ENCODE peak calls at places on chromosomes 7 and 10, in five cellular contexts. D is right atrium auricular region, U is GM06990, H is BJ, B is fibroblast of mammary gland. Z is an unnamed sample.
A peak's percentile ranks its signal among the peaks of the same experiment; 100 is the strongest.

GRCh38 chr10:119539359-119539651 is 3.2 kb downstream of the RGS10 start:
- DNase-seq in U (peak; percentile 43), D (no peak), B (no peak), H (no peak), Z (no peak)

GRCh38 chr7:106246941-106247826 is 37.6 kb downstream of the NAMPT start:
- DNase-seq in B (no peak), H (no peak), U (no peak), D (no peak), Z (no peak)

GRCh38 chr7:23218196-23218595 is 28.4 kb upstream of the GPNMB start:
- DNase-seq in D (no peak), U (no peak), H (no peak), B (no peak), Z (peak; percentile 44)

GRCh38 chr10:88791924-88792323 is 10.6 kb upstream of the LIPM start:
- DNase-seq in B (peak; percentile 22), H (no peak), D (no peak), U (no peak), Z (no peak)

GRCh38 chr7:87344446-87344845 is 1.0 kb upstream of the CROT start:
- DNase-seq in D (no peak), H (no peak), B (no peak), U (no peak), Z (no peak)

GRCh38 chr7:122802211-122802833 is 83.9 kb downstream of the CADPS2 start:
- DNase-seq in U (no peak), B (no peak), D (no peak), H (no peak), Z (no peak)

GRCh38 chr7:26705567-26705966 is 158.8 kb downstream of the SKAP2 start:
- DNase-seq in B (peak; percentile 98), D (no peak), H (peak; percentile 80), U (no peak), Z (no peak)

GRCh38 chr10:126239844-126240243 is 148.4 kb downstream of the ADAM12 start:
- DNase-seq in U (no peak), H (no peak), B (no peak), D (peak; percentile 40), Z (no peak)

GRCh38 chr7:150515752-150516151 is 1.1 kb downstream of the GIMAP7 start:
- DNase-seq in H (no peak), D (no peak), B (no peak), U (no peak), Z (no peak)

GRCh38 chr7:94052398-94053180 is 48.4 kb upstream of the BET1 start:
- DNase-seq in D (no peak), H (no peak), B (no peak), U (no peak), Z (no peak)

GRCh38 chr10:61897671-61898434 is 3.6 kb upstream of the ARID5B start:
- DNase-seq in D (peak; percentile 80), H (no peak), U (no peak), B (peak; percentile 57), Z (no peak)

GRCh38 chr7:72924748-72925545 is at the start of gene POM121:
- DNase-seq in B (peak; percentile 84), D (peak; percentile 85), H (peak; percentile 25), U (peak; percentile 95), Z (peak; percentile 94)

GRCh38 chr10:63027533-63027932 is 105.6 kb upstream of the NRBF2 start:
- DNase-seq in B (no peak), U (no peak), H (no peak), D (no peak), Z (no peak)

GRCh38 chr7:85695041-85695990 is 508.5 kb upstream of the SEMA3D start:
- DNase-seq in D (no peak), B (no peak), U (no peak), H (no peak), Z (no peak)

GRCh38 chr10:127899766-127900382 is 7.0 kb upstream of the PTPRE start:
- DNase-seq in H (no peak), D (no peak), U (no peak), B (peak; percentile 41), Z (peak; percentile 11)

GRCh38 chr7:134784251-134785049 is 5.0 kb downstream of the CALD1 start:
- DNase-seq in U (no peak), B (no peak), D (no peak), H (no peak), Z (no peak)

GRCh38 chr10:29784175-29784773 is 149.5 kb upstream of the SVIL start:
- DNase-seq in B (peak; percentile 100), D (peak; percentile 83), H (peak; percentile 100), U (no peak), Z (peak; percentile 92)

GRCh38 chr10:48533540-48533939 is 71.3 kb downstream of the ARHGAP22 start:
- DNase-seq in U (no peak), B (no peak), H (no peak), D (no peak), Z (no peak)

GRCh38 chr10:86693721-86694369 is 25.5 kb downstream of the LDB3 start:
- DNase-seq in B (peak; percentile 57), U (no peak), D (peak; percentile 77), H (peak; percentile 29), Z (no peak)

GRCh38 chr7:157389951-157390730 is 53.3 kb downstream of the DNAJB6 start:
- DNase-seq in B (peak; percentile 71), U (no peak), H (no peak), D (no peak), Z (no peak)

GRCh38 chr10:133088524-133089460 is 1.1 kb downstream of the ADGRA1 start:
- DNase-seq in U (no peak), B (no peak), D (no peak), H (no peak), Z (no peak)

GRCh38 chr10:128103229-128103714 is 23.0 kb downstream of the MKI67 start:
- DNase-seq in D (no peak), H (no peak), U (no peak), B (no peak), Z (peak; percentile 64)

GRCh38 chr10:114334301-114334700 is 70.0 kb downstream of the AFAP1L2 start:
- DNase-seq in U (no peak), D (no peak), H (no peak), B (no peak), Z (no peak)

GRCh38 chr7:64951250-64951848 is 39.5 kb downstream of the ZNF117 start:
- DNase-seq in D (no peak), U (no peak), B (peak; percentile 61), H (no peak), Z (no peak)

GRCh38 chr7:133056370-133057238 is 25.3 kb downstream of the CHCHD3 start:
- DNase-seq in H (no peak), D (no peak), U (no peak), B (no peak), Z (no peak)

GRCh38 chr10:69864321-69864720 is 62.6 kb downstream of the COL13A1 start:
- DNase-seq in U (no peak), H (peak; percentile 74), D (no peak), B (peak; percentile 95), Z (no peak)

GRCh38 chr7:47809387-47809786 is 138.9 kb downstream of the PKD1L1 start:
- DNase-seq in U (no peak), B (no peak), H (no peak), D (no peak), Z (no peak)

GRCh38 chr10:119896061-119896655 is 3.6 kb downstream of the SEC23IP start:
- DNase-seq in D (no peak), U (no peak), B (peak; percentile 94), H (peak; percentile 47), Z (no peak)

DNA sequence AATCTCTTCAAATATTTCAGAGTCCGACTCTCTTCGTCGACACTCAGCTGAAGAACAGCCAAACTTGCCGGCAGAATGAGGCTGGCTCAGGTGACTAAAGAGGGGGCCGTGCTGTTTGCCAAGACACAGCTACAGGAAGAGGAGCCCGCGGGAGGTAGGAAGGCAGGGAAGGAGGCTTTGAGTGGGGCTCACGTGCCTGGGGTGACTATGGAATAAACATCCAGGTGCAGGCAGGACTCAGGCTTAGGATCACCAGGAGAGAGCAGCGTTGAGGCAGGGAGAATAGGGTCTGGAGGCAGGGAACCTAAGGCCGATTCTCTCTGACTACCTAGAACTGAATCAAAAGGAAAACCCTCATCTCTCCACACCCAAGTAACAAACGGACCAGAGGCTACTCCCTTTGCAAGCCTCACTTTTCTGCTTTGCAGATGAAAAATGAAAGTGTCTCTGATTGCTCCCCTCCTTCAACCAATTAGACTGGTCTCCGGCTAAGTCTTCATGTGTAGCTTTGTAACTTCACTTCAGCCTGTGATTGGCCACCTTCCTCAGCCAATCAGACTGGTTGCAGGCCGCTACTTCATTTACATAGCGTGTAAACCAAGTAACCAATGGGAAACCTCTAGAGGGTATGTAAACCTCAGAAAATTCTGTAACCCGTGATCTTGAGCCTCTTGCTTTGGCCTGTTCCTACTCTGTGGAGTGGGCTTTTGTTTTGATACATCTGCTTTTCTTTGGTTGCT is 19.7 kb upstream of the BNIP3 start:
- DNase-seq in D (no peak), H (no peak), B (peak; percentile 72), U (no peak), Z (no peak)
- TF ChIP-seq CTCF in D (no peak), H (no peak), B (peak; percentile 7), U (no peak), Z (no peak)

DNA sequence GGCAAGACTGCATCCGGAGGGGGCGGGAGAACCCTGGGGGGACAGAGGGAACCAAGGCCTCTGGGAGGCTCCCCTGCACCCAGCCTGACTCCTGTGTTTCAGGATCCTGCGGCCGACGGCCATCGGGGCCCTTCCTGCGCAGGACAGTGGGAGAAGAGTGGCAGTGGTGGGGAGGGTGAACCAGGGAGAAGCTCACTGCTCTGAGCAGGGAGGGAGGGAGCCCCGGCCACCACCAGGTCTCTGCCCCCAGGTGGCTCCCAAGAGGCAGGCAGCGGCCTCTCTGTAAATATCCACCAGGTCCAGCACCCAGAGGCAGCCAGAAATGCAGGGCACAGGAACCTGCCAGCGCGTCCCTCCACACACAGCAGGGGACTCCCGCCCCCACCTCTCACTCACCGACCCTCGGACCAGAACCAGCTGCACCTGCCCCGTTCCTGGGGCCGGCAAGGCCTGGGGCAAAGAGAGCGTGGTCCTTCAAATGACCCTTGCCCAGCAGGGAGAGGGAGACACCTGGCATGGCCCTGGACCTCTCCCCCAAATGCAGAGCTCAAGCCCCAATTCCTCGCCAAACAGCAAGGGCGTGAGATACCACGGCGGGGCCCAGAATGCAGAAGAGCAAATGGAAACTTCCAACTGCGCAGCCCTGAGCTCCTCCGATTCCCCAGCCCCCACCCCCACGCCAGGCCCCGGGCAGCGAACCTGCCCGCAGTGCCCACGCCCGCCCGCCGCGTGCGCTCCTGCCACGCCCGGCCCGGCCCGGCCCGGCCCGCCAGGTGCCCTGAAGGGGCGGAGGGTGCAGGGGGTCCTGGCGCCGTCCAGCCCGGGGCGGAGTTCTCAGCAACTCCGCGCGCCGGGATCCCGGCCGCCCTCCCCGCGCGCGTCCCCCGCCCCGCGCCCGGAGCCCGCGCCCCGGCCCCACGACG is 805 bp downstream of the RASGEF1A start:
- DNase-seq in D (peak; percentile 53), H (no peak), U (no peak), B (no peak), Z (peak; percentile 81)
- TF ChIP-seq CTCF in D (no peak), H (no peak), U (no peak), B (no peak), Z (no peak)

GRCh38 chr7:128153436-128153835 is 87.6 kb upstream of the LEP start:
- DNase-seq in H (no peak), B (no peak), D (no peak), U (no peak), Z (peak; percentile 51)

GRCh38 chr7:128155100-128155763 is 85.8 kb upstream of the LEP start:
- DNase-seq in H (no peak), B (no peak), D (no peak), U (no peak), Z (no peak)

GRCh38 chr7:128152721-128153120 is 88.4 kb upstream of the LEP start:
- DNase-seq in B (no peak), D (peak; percentile 16), H (no peak), U (no peak), Z (peak; percentile 53)

GRCh38 chr7:128151646-128152045 is 89.4 kb upstream of the LEP start:
- DNase-seq in U (no peak), B (no peak), D (peak; percentile 42), H (no peak), Z (peak; percentile 2)

GRCh38 chr7:128154519-128154918 is 86.6 kb upstream of the LEP start:
- DNase-seq in D (no peak), U (no peak), H (no peak), B (no peak), Z (no peak)
- TF ChIP-seq CTCF in D (no peak), U (no peak), H (no peak), B (no peak), Z (no peak)

GRCh38 chr10:124093076-124093773 is at the start of gene CHST15:
- DNase-seq in B (peak; percentile 54), D (peak; percentile 74), U (peak; percentile 20), H (no peak), Z (no peak)
- TF ChIP-seq CTCF in B (no peak), D (no peak), U (no peak), H (no peak), Z (no peak)